ENCODE peak calls at places on chromosomes 12 and 14, in five cellular contexts. C is CD4-positive, CD25-positive, alpha-beta regulatory T cell; N is endodermal cell; E is mesendoderm; A is aorta. W is an unnamed sample.

GRCh38 chr12:109753054-109753401 is 39.4 kb downstream of the FAM222A start:
- DNase-seq in N (peak; percentile 35), A (peak; percentile 34), E (no peak), C (no peak), W (no peak)

GRCh38 chr14:66249544-66249943 is 236.6 kb upstream of the CCDC196 start:
- DNase-seq in N (no peak), A (no peak), C (no peak), E (no peak), W (no peak)

GRCh38 chr12:54232790-54233189 is 44.0 kb upstream of the SMUG1 start:
- DNase-seq in N (peak; percentile 69), E (peak; percentile 68), C (no peak), A (no peak), W (no peak)

GRCh38 chr14:104115131-104115600 is 23.2 kb upstream of the KIF26A start:
- DNase-seq in E (no peak), C (no peak), N (peak; percentile 32), A (peak; percentile 38), W (no peak)

GRCh38 chr12:63918788-63919300 is 74.3 kb downstream of the SRGAP1 start:
- DNase-seq in C (no peak), N (no peak), A (no peak), E (no peak), W (peak; percentile 94)

GRCh38 chr12:121628536-121628935 is 2.2 kb downstream of the ORAI1 start:
- DNase-seq in N (no peak), A (no peak), C (no peak), E (no peak), W (no peak)

GRCh38 chr14:83816755-83817154 is 1713.2 kb upstream of the FLRT2 start:
- DNase-seq in N (no peak), E (no peak), C (no peak), A (no peak), W (peak; percentile 20)

GRCh38 chr12:11785722-11786121 is 136.2 kb downstream of the ETV6 start:
- DNase-seq in C (no peak), E (no peak), A (no peak), N (no peak), W (peak; percentile 93)

GRCh38 chr14:33229269-33229924 is 290.7 kb downstream of the NPAS3 start:
- DNase-seq in N (no peak), A (no peak), C (no peak), E (no peak), W (no peak)

GRCh38 chr12:105257321-105257728 is 21.4 kb upstream of the APPL2 start:
- DNase-seq in E (no peak), N (no peak), A (no peak), C (no peak), W (peak; percentile 81)

GRCh38 chr14:90087433-90087832 is 25.6 kb downstream of the KCNK13 start:
- DNase-seq in E (no peak), N (no peak), C (no peak), A (no peak), W (peak; percentile 63)

GRCh38 chr14:58805605-58806358 is 168.0 kb downstream of the DACT1 start:
- DNase-seq in A (no peak), N (no peak), E (no peak), C (no peak), W (no peak)

GRCh38 chr14:92690171-92691011 is 58.0 kb downstream of the LGMN start:
- DNase-seq in C (no peak), N (peak; percentile 75), A (peak; percentile 72), E (peak; percentile 36), W (peak; percentile 64)

GRCh38 chr14:32430326-32430725 is 101.2 kb downstream of the AKAP6 start:
- DNase-seq in C (no peak), A (no peak), N (no peak), E (no peak), W (peak; percentile 57)

GRCh38 chr12:112894128-112894527 is 12.6 kb upstream of the OAS1 start:
- DNase-seq in E (no peak), N (no peak), A (no peak), C (no peak), W (no peak)

GRCh38 chr14:68246074-68246980 is 426.7 kb downstream of the RAD51B start:
- DNase-seq in A (no peak), E (peak; percentile 49), N (no peak), C (no peak), W (no peak)

GRCh38 chr14:44897041-44897843 is 64.5 kb downstream of the KLHL28 start:
- DNase-seq in E (peak; percentile 98), C (peak; percentile 97), A (peak; percentile 99), N (peak; percentile 99), W (peak; percentile 91)
- H3K4me3 ChIP-seq in E (peak overlapping the region; percentile 66), C (peak overlapping the region; percentile 81), A (peak overlapping the region; percentile 89), N (peak overlapping the region; percentile 89), W (peak overlapping the region; percentile 77)

DNA sequence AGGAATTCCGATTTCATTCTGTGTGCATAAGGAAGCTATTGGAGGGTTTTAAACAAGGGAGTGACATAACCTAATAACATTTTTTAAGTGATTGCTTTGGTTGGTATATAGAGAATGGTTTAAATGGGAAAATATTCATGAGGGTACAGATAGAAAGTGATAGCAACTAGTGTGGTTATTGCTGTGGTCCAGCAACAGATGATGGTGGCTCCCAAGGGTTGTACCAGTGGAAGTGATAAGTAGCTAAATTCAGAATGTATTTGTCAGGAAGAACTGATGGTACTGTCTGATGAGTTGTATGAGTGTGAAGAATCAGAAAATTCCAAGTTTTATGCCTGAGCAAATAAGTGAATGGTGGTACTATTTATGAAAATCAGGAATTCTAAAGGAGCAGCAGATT is 2.6 kb upstream of the CNOT2 start:
- DNase-seq in E (no peak), N (no peak), A (no peak), C (no peak), W (no peak)
- H3K4me3 ChIP-seq in E (no peak overlapping the region), N (no peak overlapping the region), A (no peak overlapping the region), C (no peak overlapping the region), W (no peak overlapping the region)

GRCh38 chr14:101588286-101588975 is 27.1 kb downstream of the DIO3 start:
- DNase-seq in E (no peak), N (no peak), A (no peak), C (no peak), W (no peak)

GRCh38 chr14:101587403-101587998 is 26.2 kb downstream of the DIO3 start:
- DNase-seq in N (no peak), C (no peak), E (no peak), A (no peak), W (no peak)

GRCh38 chr14:101589486-101590015 is 28.3 kb downstream of the DIO3 start:
- DNase-seq in N (no peak), E (no peak), A (no peak), C (no peak), W (no peak)

GRCh38 chr14:101590062-101590461 is 28.8 kb downstream of the DIO3 start:
- DNase-seq in N (no peak), C (no peak), E (no peak), A (no peak), W (no peak)

DNA sequence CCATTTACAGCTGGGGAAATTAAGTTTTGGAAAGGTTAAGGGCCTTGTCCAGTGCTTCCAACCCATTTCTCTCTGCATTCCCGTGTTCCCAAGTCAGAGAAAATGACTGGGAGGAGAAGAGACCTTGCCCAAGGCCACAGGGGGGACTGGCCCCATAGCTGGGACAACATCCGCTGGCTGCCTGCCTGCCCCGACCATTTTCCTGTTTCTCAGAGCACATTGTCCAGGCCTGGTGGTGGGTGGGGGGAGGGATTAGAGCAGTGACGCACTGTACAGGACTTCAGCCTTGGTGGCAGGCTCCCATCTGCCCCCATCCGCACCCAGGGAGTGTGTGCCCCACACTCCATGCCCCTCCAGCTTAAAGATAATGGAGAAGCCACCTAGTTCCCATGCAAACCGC is 27.7 kb downstream of the DIO3 start:
- DNase-seq in C (no peak), N (no peak), E (no peak), A (no peak), W (no peak)
- H3K4me3 ChIP-seq in C (no peak overlapping the region), N (no peak overlapping the region), E (no peak overlapping the region), A (no peak overlapping the region), W (no peak overlapping the region)

GRCh38 chr12:1864867-1865266 is 44.5 kb downstream of the LRTM2 start:
- DNase-seq in E (no peak), N (peak; percentile 42), C (no peak), A (no peak), W (no peak)
- H3K4me3 ChIP-seq in E (no peak overlapping the region), N (no peak overlapping the region), C (no peak overlapping the region), A (no peak overlapping the region), W (no peak overlapping the region)

DNA sequence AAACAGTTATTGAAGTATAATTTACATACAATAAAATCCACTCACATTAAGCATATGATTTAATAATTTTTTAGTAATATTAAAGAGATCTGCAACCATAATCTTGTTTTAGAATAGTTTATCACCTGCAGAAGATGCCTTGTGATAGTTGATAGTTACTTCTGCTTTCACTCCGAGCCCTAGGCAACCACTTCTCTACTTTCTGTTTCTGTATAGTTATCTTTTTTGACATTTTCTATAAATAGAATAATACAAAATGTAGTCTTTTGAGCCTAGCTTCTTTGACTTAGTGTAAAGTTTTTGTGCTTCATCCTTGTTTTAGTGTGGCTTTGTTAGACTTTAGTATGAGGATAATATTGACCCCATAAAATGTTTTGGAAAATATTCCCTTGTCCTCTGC is 111.0 kb downstream of the MNAT1 start:
- DNase-seq in C (no peak), A (no peak), N (no peak), E (no peak), W (no peak)
- H3K4me3 ChIP-seq in C (no peak overlapping the region), A (no peak overlapping the region), N (no peak overlapping the region), E (no peak overlapping the region), W (no peak overlapping the region)

GRCh38 chr14:26597136-26598080 is at the start of gene NOVA1:
- DNase-seq in N (peak; percentile 74), E (peak; percentile 25), C (no peak), A (peak; percentile 78), W (no peak)

GRCh38 chr14:26595922-26596721 is 1.7 kb downstream of the NOVA1 start:
- DNase-seq in C (no peak), N (no peak), E (peak; percentile 6), A (no peak), W (no peak)

GRCh38 chr14:26598081-26598671 is 343 bp upstream of the NOVA1 start:
- DNase-seq in E (peak; percentile 97), A (peak; percentile 90), N (peak; percentile 99), C (no peak), W (peak; percentile 14)

GRCh38 chr14:26596722-26597030 is 1.2 kb downstream of the NOVA1 start:
- DNase-seq in A (peak; percentile 65), C (no peak), E (no peak), N (peak; percentile 57), W (no peak)

DNA sequence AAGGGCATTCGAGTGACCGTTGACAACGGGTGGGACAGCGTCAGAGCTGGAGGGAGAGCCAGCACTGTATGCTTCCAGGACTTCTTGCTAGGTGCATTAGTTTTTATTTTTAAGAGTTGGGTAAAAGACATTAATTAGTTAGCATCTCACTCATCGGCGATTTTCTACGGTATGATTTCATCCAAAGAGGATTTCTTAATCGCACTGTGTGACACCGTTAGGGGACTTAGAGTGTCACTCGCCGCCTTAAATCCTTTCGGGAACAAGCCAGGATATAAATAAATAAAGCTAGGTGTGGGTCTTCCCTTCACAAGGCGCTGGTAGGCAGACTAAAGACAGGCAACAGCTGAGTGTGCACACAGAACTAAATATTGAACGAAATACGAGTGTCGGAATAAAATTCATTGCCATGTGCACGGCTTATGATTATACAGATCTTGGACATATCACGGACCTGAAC is 869 bp upstream of the NOVA1 start:
- DNase-seq in N (no peak), A (no peak), E (no peak), C (no peak), W (no peak)
- H3K4me3 ChIP-seq in N (peak overlapping the region; percentile 90), A (peak overlapping the region; percentile 83), E (peak overlapping the region; percentile 71), C (no peak overlapping the region), W (peak overlapping the region; percentile 43)

GRCh38 chr12:51970904-51971646 is 19.6 kb downstream of the ACVR1B start:
- DNase-seq in N (peak; percentile 87), A (no peak), E (peak; percentile 81), C (no peak), W (peak; percentile 88)
- H3K4me3 ChIP-seq in N (no peak overlapping the region), A (no peak overlapping the region), E (no peak overlapping the region), C (peak overlapping the region; percentile 53), W (no peak overlapping the region)

GRCh38 chr12:104132351-104132956 is 5.6 kb downstream of the NFYB start:
- DNase-seq in C (no peak), A (no peak), E (no peak), N (no peak), W (no peak)
- H3K4me3 ChIP-seq in C (no peak overlapping the region), A (no peak overlapping the region), E (no peak overlapping the region), N (no peak overlapping the region), W (no peak overlapping the region)